ENCODE peak calls at places on chromosomes 7 and 10, in five cellular contexts. S is mesenchymal stem cell, B is IMR-90, K is neuronal stem cell, W is H1. P is an unnamed sample.

GRCh38 chr7:152862842-152863241 is 103.3 kb downstream of the ACTR3B start:
- DNase-seq in B (no peak), W (no peak), K (no peak), S (no peak), P (no peak)

GRCh38 chr10:118792501-118792900 is 37.7 kb upstream of the CACUL1 start:
- DNase-seq in S (no peak), B (no peak), W (no peak), K (no peak), P (peak; percentile 30)

GRCh38 chr10:125608474-125608873 is 74.5 kb downstream of the TEX36 start:
- DNase-seq in W (no peak), B (no peak), S (no peak), K (no peak), P (no peak)

GRCh38 chr7:35731349-35731748 is 36.4 kb upstream of the HERPUD2 start:
- DNase-seq in S (no peak), B (no peak), W (no peak), K (no peak), P (no peak)

GRCh38 chr7:118152149-118152548 is 31.8 kb upstream of the LSM8 start:
- DNase-seq in S (no peak), W (peak; percentile 13), K (no peak), B (peak; percentile 10), P (peak; percentile 7)

GRCh38 chr10:112949128-112949823 is 771 bp upstream of the TCF7L2 start:
- DNase-seq in S (peak; percentile 62), K (no peak), B (peak; percentile 37), W (no peak), P (peak; percentile 51)

GRCh38 chr10:133474833-133475734 is 21.3 kb downstream of the SCART1 start:
- DNase-seq in W (no peak), B (no peak), K (no peak), S (no peak), P (no peak)

GRCh38 chr7:90347759-90348158 is 1.2 kb downstream of the GTPBP10 start:
- DNase-seq in B (no peak), S (no peak), K (no peak), W (no peak), P (peak; percentile 8)

GRCh38 chr10:85916192-85916747 is 450.3 kb downstream of the GRID1 start:
- DNase-seq in S (no peak), W (no peak), K (no peak), B (no peak), P (no peak)

GRCh38 chr7:82050792-82051191 is 280.9 kb upstream of the HGF start:
- DNase-seq in S (peak; percentile 93), K (no peak), B (peak; percentile 87), W (no peak), P (peak; percentile 4)

GRCh38 chr10:88992945-88993537 is 2.4 kb downstream of the FAS start:
- DNase-seq in K (no peak), S (peak; percentile 43), B (peak; percentile 54), W (no peak), P (no peak)

GRCh38 chr7:69399038-69399800 is 199.1 kb upstream of the AUTS2 start:
- DNase-seq in B (no peak), K (no peak), S (peak; percentile 66), W (peak; percentile 19), P (no peak)

GRCh38 chr7:3272691-3273141 is 28.3 kb upstream of the SDK1 start:
- DNase-seq in S (peak; percentile 79), K (no peak), B (peak; percentile 96), W (no peak), P (no peak)

GRCh38 chr7:2321020-2321419 is 6.8 kb upstream of the SNX8 start:
- DNase-seq in B (peak; percentile 22), W (no peak), K (no peak), S (peak; percentile 35), P (peak; percentile 34)

GRCh38 chr7:134594877-134595276 is 46.0 kb downstream of the AKR1B15 start:
- DNase-seq in W (no peak), B (no peak), S (no peak), K (no peak), P (no peak)

GRCh38 chr7:131502810-131503545 is 53.5 kb downstream of the PODXL start:
- DNase-seq in B (peak; percentile 49), S (peak; percentile 61), W (no peak), K (no peak), P (no peak)

GRCh38 chr7:31022726-31023125 is 29.4 kb upstream of the ADCYAP1R1 start:
- DNase-seq in W (no peak), S (no peak), B (no peak), K (no peak), P (no peak)

GRCh38 chr7:367351-367841 is 77.4 kb downstream of the FOXL3 start:
- DNase-seq in W (no peak), S (no peak), K (no peak), B (no peak), P (no peak)

GRCh38 chr7:128405345-128406146 is 4.2 kb downstream of the IMPDH1 start:
- DNase-seq in B (peak; percentile 8), W (no peak), S (no peak), K (peak; percentile 57), P (no peak)

GRCh38 chr10:13347235-13348156 is 597 bp downstream of the SEPHS1 start:
- DNase-seq in S (peak; percentile 80), B (peak; percentile 70), K (peak; percentile 76), W (no peak), P (peak; percentile 58)

GRCh38 chr7:139691253-139691781 is 86.5 kb downstream of the HIPK2 start:
- DNase-seq in W (no peak), K (no peak), B (no peak), S (peak; percentile 35), P (no peak)

GRCh38 chr10:107043461-107043860 is 121.0 kb downstream of the SORCS1 start:
- DNase-seq in W (no peak), K (no peak), B (no peak), S (no peak), P (no peak)

GRCh38 chr10:58647770-58648169 is 135.1 kb downstream of the BICC1 start:
- DNase-seq in K (no peak), W (no peak), B (peak; percentile 44), S (no peak), P (no peak)

GRCh38 chr10:130301026-130301892 is 165.1 kb downstream of the GLRX3 start:
- DNase-seq in W (no peak), K (no peak), B (no peak), S (no peak), P (no peak)

GRCh38 chr7:20314216-20314615 is 16.5 kb upstream of the ITGB8 start:
- DNase-seq in K (no peak), W (no peak), B (no peak), S (no peak), P (no peak)

DNA sequence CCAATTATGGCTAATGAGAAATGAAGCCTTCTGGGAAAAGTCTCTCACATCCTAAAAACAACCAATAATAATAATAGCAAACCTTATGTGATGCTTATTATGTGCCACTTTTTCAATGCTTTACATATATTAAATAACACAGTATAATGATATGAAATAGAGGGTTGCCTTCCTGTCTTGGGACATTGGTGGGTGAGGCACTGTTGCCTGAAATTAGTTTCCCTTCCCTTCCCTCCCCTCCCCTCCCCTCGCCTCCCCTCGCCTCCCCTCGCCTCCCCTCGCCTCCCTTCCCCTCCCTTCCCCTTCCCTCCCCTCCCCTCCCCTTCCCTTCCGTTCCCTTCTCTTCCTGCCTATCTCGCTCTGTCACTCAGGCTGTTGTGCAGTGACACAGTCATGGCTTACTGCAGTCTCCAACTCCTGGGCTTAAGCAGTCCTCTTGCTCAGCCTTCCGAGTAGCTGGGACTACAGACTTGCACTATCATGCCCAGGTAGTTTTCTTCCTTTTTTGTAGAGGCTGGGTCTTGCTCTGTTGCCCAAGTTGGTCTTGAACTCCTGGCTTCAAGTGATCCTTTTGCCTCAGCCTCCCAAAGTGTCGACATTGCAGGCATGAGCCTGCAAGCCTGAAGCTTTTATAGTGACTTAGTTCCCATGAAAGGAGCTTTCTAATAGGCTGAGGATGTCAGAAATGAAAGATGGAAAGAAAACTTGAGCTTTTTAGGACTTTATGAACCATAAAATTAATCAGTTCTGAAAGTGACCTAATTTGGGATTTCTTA is 47.9 kb downstream of the PHTF2 start:
- DNase-seq in S (no peak), K (no peak), B (no peak), W (no peak), P (no peak)
- H4K8ac ChIP-seq in S (no peak overlapping the region), K (no peak overlapping the region), B (no peak overlapping the region), W (no peak overlapping the region), P (no peak overlapping the region)

GRCh38 chr10:76868088-76868949 is 769.3 kb downstream of the KCNMA1 start:
- DNase-seq in K (no peak), S (no peak), B (no peak), W (no peak), P (no peak)

GRCh38 chr10:76874896-76875295 is 762.7 kb downstream of the KCNMA1 start:
- DNase-seq in S (no peak), W (no peak), K (no peak), B (no peak), P (no peak)

GRCh38 chr10:76874151-76874550 is 763.5 kb downstream of the KCNMA1 start:
- DNase-seq in K (no peak), S (peak; percentile 13), W (no peak), B (no peak), P (no peak)

GRCh38 chr10:76869931-76870330 is 767.7 kb downstream of the KCNMA1 start:
- DNase-seq in S (no peak), W (no peak), K (no peak), B (no peak), P (no peak)

DNA sequence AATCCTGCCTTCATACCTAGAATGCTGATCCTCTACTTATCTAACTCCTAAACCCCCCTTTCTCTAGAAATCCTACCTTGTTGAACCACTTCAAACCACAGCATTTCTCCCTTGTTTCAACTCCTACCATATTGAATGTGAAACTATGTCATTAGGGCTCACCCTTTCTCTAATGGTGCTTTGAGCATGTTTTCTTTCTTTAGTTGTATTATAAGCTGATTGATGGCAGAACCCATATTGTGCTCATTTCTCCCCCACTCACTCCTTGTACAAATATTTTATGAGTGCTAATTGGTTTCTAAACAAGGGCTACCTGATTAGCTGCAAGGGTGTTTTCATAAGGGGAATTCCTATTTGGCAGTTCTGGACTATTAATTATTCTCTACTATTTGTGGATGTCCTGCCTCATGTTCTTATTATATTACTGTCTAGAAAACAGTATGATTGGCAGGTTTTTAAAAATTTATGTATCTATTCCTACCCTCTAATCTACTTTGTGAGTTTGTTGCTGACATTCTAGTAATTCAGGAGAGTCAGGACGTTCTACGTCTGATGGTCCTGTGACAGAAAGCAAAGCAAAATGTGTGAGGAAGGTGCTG is 765.8 kb downstream of the KCNMA1 start:
- DNase-seq in B (no peak), K (no peak), S (no peak), W (no peak), P (no peak)
- H3K4me3 ChIP-seq in B (no peak overlapping the region), K (no peak overlapping the region), S (no peak overlapping the region), W (no peak overlapping the region), P (no peak overlapping the region)

GRCh38 chr7:79063019-79063698 is 390.3 kb downstream of the MAGI2 start:
- DNase-seq in W (no peak), K (no peak), S (no peak), B (peak; percentile 58), P (no peak)

GRCh38 chr7:79060498-79060897 is 393.0 kb downstream of the MAGI2 start:
- DNase-seq in S (no peak), B (no peak), W (no peak), K (no peak), P (no peak)

GRCh38 chr7:79064187-79064823 is 389.2 kb downstream of the MAGI2 start:
- DNase-seq in B (peak; percentile 4), S (no peak), K (no peak), W (no peak), P (no peak)
- H2AFZ ChIP-seq in B (no peak overlapping the region), S (no peak overlapping the region), K (no peak overlapping the region), W (no peak overlapping the region), P (no peak overlapping the region)

DNA sequence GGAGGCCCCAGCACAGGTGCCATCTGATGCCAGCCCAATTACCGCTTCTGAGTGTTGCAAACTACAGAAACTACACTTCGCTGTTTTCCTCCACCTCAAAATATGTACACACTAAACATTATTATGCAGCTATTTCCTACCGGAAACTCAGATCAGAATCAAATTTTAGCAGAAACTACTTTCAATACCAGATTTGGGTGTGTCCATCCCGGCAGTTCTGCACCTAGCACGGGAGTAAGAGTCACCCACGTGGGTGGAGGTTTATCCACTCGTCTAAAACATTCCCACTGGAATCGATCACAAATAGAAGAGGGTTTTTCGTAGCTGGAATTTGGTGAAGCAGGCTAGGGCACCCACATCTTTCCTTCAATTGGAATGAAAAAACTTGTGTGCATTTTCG is 214.4 kb upstream of the PRKCQ start:
- DNase-seq in B (no peak), K (no peak), S (no peak), W (no peak), P (no peak)
- H4K8ac ChIP-seq in B (no peak overlapping the region), K (no peak overlapping the region), S (no peak overlapping the region), W (no peak overlapping the region), P (no peak overlapping the region)